ENCODE peak calls at places on chromosomes 7 and 10, in eight cellular contexts. B, E, V, W, G, L, Y and K are unnamed samples.

GRCh38 chr10:132527338-132528063 is 10.1 kb upstream of the INPP5A start:
- DNase-seq in E (no peak), W (no peak), Y (no peak), V (no peak), B (no peak), L (no peak), G (no peak), K (no peak)

GRCh38 chr7:130141161-130141857 is 63.9 kb downstream of the TMEM209 start:
- DNase-seq in G (no peak), W (peak), L (peak), B (peak), E (no peak), V (peak), Y (peak), K (peak)

GRCh38 chr7:71488308-71488707 is 356.4 kb downstream of the GALNT17 start:
- DNase-seq in G (no peak), E (no peak), W (peak), Y (no peak), B (no peak), V (peak), L (no peak), K (no peak)

GRCh38 chr7:117324940-117325339 is 2.1 kb upstream of the WNT2 start:
- DNase-seq in V (no peak), G (no peak), Y (no peak), E (no peak), W (no peak), B (peak), L (no peak), K (no peak)

GRCh38 chr7:101164071-101164840 is 1.1 kb downstream of the VGF start:
- DNase-seq in Y (no peak), W (peak), E (no peak), L (no peak), B (peak), G (no peak), V (peak), K (peak)

GRCh38 chr10:93150289-93150688 is 76.6 kb downstream of the CYP26A1 start:
- DNase-seq in W (no peak), E (no peak), Y (no peak), G (no peak), L (no peak), B (no peak), V (no peak), K (no peak)

GRCh38 chr7:25124485-25125136 is 449 bp downstream of the CYCS start:
- DNase-seq in L (peak), G (no peak), W (no peak), V (peak), B (peak), Y (no peak), E (no peak), K (no peak)

GRCh38 chr7:88344956-88345832 is 38.5 kb upstream of the STEAP4 start:
- DNase-seq in B (peak), G (no peak), V (peak), W (peak), Y (no peak), E (peak), L (peak), K (peak)

GRCh38 chr10:317219-317868 is 182.1 kb downstream of the ZMYND11 start:
- DNase-seq in B (no peak), L (no peak), W (peak), E (no peak), V (peak), G (no peak), Y (no peak), K (no peak)

GRCh38 chr10:79070611-79071534 is 2.1 kb downstream of the ZMIZ1 start:
- DNase-seq in W (peak), B (peak), L (peak), V (peak), G (no peak), E (peak), Y (peak), K (peak)

GRCh38 chr7:24980695-24981543 is 941 bp upstream of the OSBPL3 start:
- DNase-seq in Y (no peak), V (peak), E (peak), B (peak), G (peak), L (peak), W (peak), K (no peak)

GRCh38 chr7:1460757-1461639 is 1.7 kb upstream of the MICALL2 start:
- DNase-seq in G (no peak), Y (no peak), W (peak), E (no peak), L (peak), V (peak), B (peak), K (peak)

GRCh38 chr10:23280420-23281043 is 64.1 kb downstream of the C10orf67 start:
- DNase-seq in L (no peak), Y (no peak), E (no peak), W (no peak), V (no peak), G (no peak), B (peak), K (no peak)

GRCh38 chr10:86946215-86947170 is 10.9 kb downstream of the MMRN2 start:
- DNase-seq in E (no peak), L (no peak), V (no peak), B (no peak), G (no peak), W (no peak), Y (no peak), K (no peak)

GRCh38 chr7:43693687-43694398 is 35.5 kb downstream of the COA1 start:
- DNase-seq in W (peak), L (no peak), V (peak), B (no peak), Y (no peak), E (no peak), G (no peak), K (no peak)

GRCh38 chr10:13890617-13891541 is 304.1 kb downstream of the PRPF18 start:
- DNase-seq in W (peak), G (no peak), Y (no peak), E (no peak), B (peak), L (peak), V (peak), K (peak)